ENCODE peak calls at places on chromosomes 12 and 14, in six cellular contexts. One of them, this sample, is unnamed.
A peak's percentile ranks its signal among the peaks of the same experiment; 100 is the strongest.

GRCh38 chr14:103973354-103973753 is 31.0 kb upstream of the RD3L start:
- DNase-seq in Panc1: no peak
- DNase-seq in stomach: no peak
- DNase-seq in suprapubic skin: no peak
- DNase-seq in HCT116: no peak
- DNase-seq in endothelial cell of umbilical vein: no peak
- DNase-seq in this sample: no peak

GRCh38 chr12:99386907-99387306 is 260.6 kb upstream of the GARIN6 start:
- DNase-seq in HCT116: peak; percentile 28
- DNase-seq in Panc1: no peak
- DNase-seq in stomach: no peak
- DNase-seq in suprapubic skin: no peak
- DNase-seq in endothelial cell of umbilical vein: no peak
- DNase-seq in this sample: no peak

GRCh38 chr12:64560395-64561301 is 49.6 kb upstream of the RASSF3 start:
- DNase-seq in suprapubic skin: no peak
- DNase-seq in endothelial cell of umbilical vein: peak; percentile 69
- DNase-seq in Panc1: peak; percentile 67
- DNase-seq in HCT116: peak; percentile 8
- DNase-seq in stomach: no peak
- DNase-seq in this sample: no peak

GRCh38 chr12:92503977-92504966 is 198.5 kb upstream of the PLEKHG7 start:
- DNase-seq in endothelial cell of umbilical vein: no peak
- DNase-seq in HCT116: no peak
- DNase-seq in suprapubic skin: no peak
- DNase-seq in Panc1: no peak
- DNase-seq in stomach: peak; percentile 69
- DNase-seq in this sample: no peak

GRCh38 chr12:92921877-92922276 is 7.2 kb downstream of the EEA1 start:
- DNase-seq in endothelial cell of umbilical vein: no peak
- DNase-seq in stomach: no peak
- DNase-seq in suprapubic skin: no peak
- DNase-seq in HCT116: no peak
- DNase-seq in Panc1: no peak
- DNase-seq in this sample: no peak

GRCh38 chr12:115455268-115455681 is 771.3 kb upstream of the TBX3 start:
- DNase-seq in Panc1: no peak
- DNase-seq in suprapubic skin: no peak
- DNase-seq in stomach: no peak
- DNase-seq in HCT116: no peak
- DNase-seq in endothelial cell of umbilical vein: no peak
- DNase-seq in this sample: no peak

GRCh38 chr14:37599527-37600368 is 4.3 kb downstream of the TTC6 start:
- DNase-seq in suprapubic skin: no peak
- DNase-seq in stomach: no peak
- DNase-seq in endothelial cell of umbilical vein: no peak
- DNase-seq in HCT116: no peak
- DNase-seq in Panc1: no peak
- DNase-seq in this sample: no peak

GRCh38 chr12:125203145-125203765 is 138.0 kb downstream of the AACS start:
- DNase-seq in suprapubic skin: no peak
- DNase-seq in HCT116: no peak
- DNase-seq in endothelial cell of umbilical vein: peak; percentile 8
- DNase-seq in stomach: no peak
- DNase-seq in Panc1: no peak
- DNase-seq in this sample: no peak

GRCh38 chr12:100896192-100896591 is 101.6 kb downstream of the ANO4 start:
- DNase-seq in stomach: no peak
- DNase-seq in HCT116: no peak
- DNase-seq in suprapubic skin: no peak
- DNase-seq in Panc1: no peak
- DNase-seq in endothelial cell of umbilical vein: no peak
- DNase-seq in this sample: no peak

GRCh38 chr14:76872796-76873432 is 46.7 kb downstream of the LRRC74A start:
- DNase-seq in stomach: peak; percentile 67
- DNase-seq in Panc1: peak; percentile 27
- DNase-seq in HCT116: no peak
- DNase-seq in suprapubic skin: no peak
- DNase-seq in endothelial cell of umbilical vein: peak; percentile 41
- DNase-seq in this sample: peak; percentile 89

GRCh38 chr12:34405286-34406227 is 383.3 kb downstream of the ALG10 start:
- DNase-seq in suprapubic skin: peak; percentile 38
- DNase-seq in endothelial cell of umbilical vein: no peak
- DNase-seq in stomach: no peak
- DNase-seq in Panc1: no peak
- DNase-seq in HCT116: no peak
- DNase-seq in this sample: peak; percentile 54

GRCh38 chr12:70638639-70639349 is 1.6 kb upstream of the PTPRB start:
- DNase-seq in stomach: no peak
- DNase-seq in suprapubic skin: no peak
- DNase-seq in endothelial cell of umbilical vein: peak; percentile 54
- DNase-seq in HCT116: no peak
- DNase-seq in Panc1: no peak
- DNase-seq in this sample: no peak

GRCh38 chr12:76155157-76155556 is 70.7 kb upstream of the NAP1L1 start:
- DNase-seq in HCT116: no peak
- DNase-seq in stomach: no peak
- DNase-seq in suprapubic skin: no peak
- DNase-seq in endothelial cell of umbilical vein: no peak
- DNase-seq in Panc1: no peak
- DNase-seq in this sample: no peak

GRCh38 chr12:30026621-30027234 is 243.0 kb upstream of the TMTC1 start:
- DNase-seq in HCT116: no peak
- DNase-seq in stomach: no peak
- DNase-seq in endothelial cell of umbilical vein: peak; percentile 95
- DNase-seq in suprapubic skin: no peak
- DNase-seq in Panc1: no peak
- DNase-seq in this sample: no peak

GRCh38 chr14:34012978-34013713 is 62.3 kb upstream of the EGLN3 start:
- DNase-seq in suprapubic skin: no peak
- DNase-seq in endothelial cell of umbilical vein: no peak
- DNase-seq in Panc1: no peak
- DNase-seq in HCT116: no peak
- DNase-seq in stomach: no peak
- DNase-seq in this sample: no peak

GRCh38 chr14:26081043-26081442 is 516.8 kb downstream of the NOVA1 start:
- DNase-seq in endothelial cell of umbilical vein: no peak
- DNase-seq in stomach: no peak
- DNase-seq in suprapubic skin: no peak
- DNase-seq in HCT116: no peak
- DNase-seq in Panc1: no peak
- DNase-seq in this sample: no peak

GRCh38 chr12:123243851-123244250 is 10.6 kb downstream of the MTRFR start:
- DNase-seq in endothelial cell of umbilical vein: no peak
- DNase-seq in stomach: no peak
- DNase-seq in Panc1: no peak
- DNase-seq in HCT116: no peak
- DNase-seq in suprapubic skin: no peak
- DNase-seq in this sample: no peak

GRCh38 chr12:101604132-101604531 is 9.4 kb downstream of the MYBPC1 start:
- DNase-seq in suprapubic skin: no peak
- DNase-seq in stomach: no peak
- DNase-seq in Panc1: no peak
- DNase-seq in endothelial cell of umbilical vein: no peak
- DNase-seq in HCT116: no peak
- DNase-seq in this sample: no peak

GRCh38 chr12:77190022-77190421 is 124.7 kb upstream of the E2F7 start:
- DNase-seq in Panc1: no peak
- DNase-seq in stomach: no peak
- DNase-seq in HCT116: no peak
- DNase-seq in endothelial cell of umbilical vein: no peak
- DNase-seq in suprapubic skin: no peak
- DNase-seq in this sample: no peak
- TF ChIP-seq POLR2AphosphoS5 in Panc1: no peak
- TF ChIP-seq POLR2AphosphoS5 in stomach: no peak
- TF ChIP-seq POLR2AphosphoS5 in HCT116: no peak
- TF ChIP-seq POLR2AphosphoS5 in endothelial cell of umbilical vein: no peak
- TF ChIP-seq POLR2AphosphoS5 in suprapubic skin: no peak
- TF ChIP-seq POLR2AphosphoS5 in this sample: no peak

DNA sequence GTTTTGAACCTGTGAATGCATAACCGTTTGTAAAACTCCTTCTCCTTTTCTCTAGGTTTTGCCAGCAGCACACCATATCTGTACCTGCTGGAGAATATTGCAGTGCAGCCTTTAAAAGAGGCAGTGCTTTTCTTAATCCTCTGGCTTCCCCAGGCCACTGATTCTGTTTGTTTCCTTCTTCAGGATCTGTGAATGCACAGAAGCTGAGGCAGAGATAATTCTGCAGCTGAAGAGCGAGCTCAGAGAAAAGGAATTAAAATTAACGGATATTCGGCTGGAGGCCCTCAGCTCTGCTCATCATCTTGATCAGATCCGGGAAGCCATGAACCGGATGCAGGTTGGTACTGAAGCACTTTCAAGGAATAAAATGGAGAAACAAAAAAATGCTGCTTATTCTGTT is 348.7 kb downstream of the NAV3 start:
- DNase-seq in HCT116: no peak
- DNase-seq in Panc1: no peak
- DNase-seq in stomach: no peak
- DNase-seq in suprapubic skin: no peak
- DNase-seq in endothelial cell of umbilical vein: no peak
- DNase-seq in this sample: no peak
- H3K4me3 ChIP-seq in HCT116: no peak overlapping the region
- H3K4me3 ChIP-seq in Panc1: no peak overlapping the region
- H3K4me3 ChIP-seq in stomach: no peak overlapping the region
- H3K4me3 ChIP-seq in suprapubic skin: no peak overlapping the region
- H3K4me3 ChIP-seq in endothelial cell of umbilical vein: no peak overlapping the region
- H3K4me3 ChIP-seq in this sample: no peak overlapping the region

GRCh38 chr12:45269407-45269741 is 53.5 kb downstream of the ANO6 start:
- DNase-seq in stomach: no peak
- DNase-seq in Panc1: no peak
- DNase-seq in endothelial cell of umbilical vein: no peak
- DNase-seq in suprapubic skin: no peak
- DNase-seq in HCT116: no peak
- DNase-seq in this sample: no peak
- H3K4me1 ChIP-seq in stomach: peaks cover 49% of the 10 kb centered on the region
- H3K4me1 ChIP-seq in Panc1: peaks cover 39% of the 10 kb centered on the region
- H3K4me1 ChIP-seq in endothelial cell of umbilical vein: peaks cover 50% of the 10 kb centered on the region
- H3K4me1 ChIP-seq in suprapubic skin: peaks cover 20% of the 10 kb centered on the region
- H3K4me1 ChIP-seq in HCT116: peaks cover 36% of the 10 kb centered on the region
- H3K4me1 ChIP-seq in this sample: peaks cover 14% of the 10 kb centered on the region

GRCh38 chr12:16112626-16113560 is 164.6 kb downstream of the SLC15A5 start:
- DNase-seq in stomach: no peak
- DNase-seq in HCT116: no peak
- DNase-seq in suprapubic skin: no peak
- DNase-seq in endothelial cell of umbilical vein: no peak
- DNase-seq in Panc1: no peak
- DNase-seq in this sample: no peak
- TF ChIP-seq POLR2AphosphoS5 in stomach: no peak
- TF ChIP-seq POLR2AphosphoS5 in HCT116: no peak
- TF ChIP-seq POLR2AphosphoS5 in suprapubic skin: no peak
- TF ChIP-seq POLR2AphosphoS5 in endothelial cell of umbilical vein: no peak
- TF ChIP-seq POLR2AphosphoS5 in Panc1: no peak
- TF ChIP-seq POLR2AphosphoS5 in this sample: no peak

DNA sequence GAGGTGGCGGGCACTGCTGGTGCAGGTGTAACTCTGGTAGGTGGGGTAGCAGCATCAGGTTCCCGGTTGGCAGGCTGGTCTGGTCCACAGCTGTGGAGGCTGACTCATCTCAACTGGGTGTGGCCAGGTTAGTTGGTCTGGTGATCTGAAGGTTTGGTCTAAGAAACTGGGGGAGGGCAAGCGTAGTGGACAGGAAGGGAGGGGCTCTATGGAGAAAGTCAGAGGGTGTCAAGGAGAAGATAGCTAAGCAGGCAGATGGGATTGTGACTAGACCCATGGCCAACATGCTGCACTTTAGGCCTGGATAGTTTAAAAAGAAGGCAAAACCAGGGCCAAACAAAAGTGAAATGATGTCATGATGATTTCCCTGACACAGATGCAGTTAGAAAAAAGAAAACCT is 7.9 kb downstream of the TRIM9 start:
- DNase-seq in stomach: no peak
- DNase-seq in Panc1: no peak
- DNase-seq in endothelial cell of umbilical vein: no peak
- DNase-seq in suprapubic skin: no peak
- DNase-seq in HCT116: peak; percentile 72
- DNase-seq in this sample: no peak
- H3K4me3 ChIP-seq in stomach: no peak overlapping the region
- H3K4me3 ChIP-seq in Panc1: no peak overlapping the region
- H3K4me3 ChIP-seq in endothelial cell of umbilical vein: no peak overlapping the region
- H3K4me3 ChIP-seq in suprapubic skin: no peak overlapping the region
- H3K4me3 ChIP-seq in HCT116: no peak overlapping the region
- H3K4me3 ChIP-seq in this sample: no peak overlapping the region

DNA sequence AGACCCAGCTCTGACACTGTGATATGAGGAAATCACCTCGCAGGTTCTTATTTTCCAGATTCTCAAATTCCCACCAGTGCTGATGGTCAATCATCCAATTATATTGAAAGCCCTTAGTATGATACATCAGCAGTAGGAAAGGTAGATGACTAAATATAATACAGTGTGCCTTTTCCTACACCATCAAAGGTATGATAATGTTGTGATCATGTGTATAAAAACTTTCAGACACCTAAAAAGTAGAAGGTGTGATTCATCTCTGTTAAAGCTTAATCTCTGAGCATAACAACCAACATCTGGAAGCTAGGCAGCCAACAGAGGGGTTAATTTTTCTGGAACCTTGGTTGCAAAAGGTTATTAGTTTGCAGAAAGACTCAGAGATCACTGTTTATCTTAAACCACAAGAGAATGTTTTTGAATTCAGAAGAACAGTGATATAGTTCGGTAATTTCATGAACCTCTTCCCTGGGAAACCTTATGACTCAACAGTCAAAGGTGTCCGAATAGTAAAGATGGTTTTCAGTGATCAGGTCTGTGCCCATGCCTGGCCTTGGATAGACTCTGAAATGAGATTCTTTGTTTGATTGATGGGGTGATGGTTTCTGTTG is 122.5 kb downstream of the ETV6 start:
- DNase-seq in Panc1: no peak
- DNase-seq in suprapubic skin: no peak
- DNase-seq in HCT116: no peak
- DNase-seq in stomach: no peak
- DNase-seq in endothelial cell of umbilical vein: no peak
- DNase-seq in this sample: no peak
- H3K4me1 ChIP-seq in Panc1: no peaks in the 10 kb centered on the region
- H3K4me1 ChIP-seq in suprapubic skin: peaks cover 11% of the 10 kb centered on the region
- H3K4me1 ChIP-seq in HCT116: no peaks in the 10 kb centered on the region
- H3K4me1 ChIP-seq in stomach: peaks cover 82% of the 10 kb centered on the region
- H3K4me1 ChIP-seq in endothelial cell of umbilical vein: peaks cover 14% of the 10 kb centered on the region
- H3K4me1 ChIP-seq in this sample: peaks cover 37% of the 10 kb centered on the region

GRCh38 chr12:57516617-57517153 is 3.6 kb downstream of the DDIT3 start:
- DNase-seq in endothelial cell of umbilical vein: no peak
- DNase-seq in suprapubic skin: no peak
- DNase-seq in HCT116: no peak
- DNase-seq in stomach: no peak
- DNase-seq in Panc1: no peak
- DNase-seq in this sample: no peak
- TF ChIP-seq POLR2AphosphoS5 in endothelial cell of umbilical vein: no peak
- TF ChIP-seq POLR2AphosphoS5 in suprapubic skin: no peak
- TF ChIP-seq POLR2AphosphoS5 in HCT116: peak; percentile 80
- TF ChIP-seq POLR2AphosphoS5 in stomach: no peak
- TF ChIP-seq POLR2AphosphoS5 in Panc1: peak; percentile 60
- TF ChIP-seq POLR2AphosphoS5 in this sample: no peak

GRCh38 chr14:80211143-80212024 is at the start of gene DIO2:
- DNase-seq in suprapubic skin: peak; percentile 66
- DNase-seq in stomach: no peak
- DNase-seq in HCT116: no peak
- DNase-seq in Panc1: no peak
- DNase-seq in endothelial cell of umbilical vein: peak; percentile 3
- DNase-seq in this sample: no peak
- H3K4me3 ChIP-seq in suprapubic skin: peak within 1 kb of the TSS; percentile 23
- H3K4me3 ChIP-seq in stomach: peak within 1 kb of the TSS; percentile 3
- H3K4me3 ChIP-seq in HCT116: no peak within 1 kb of the TSS
- H3K4me3 ChIP-seq in Panc1: peak within 1 kb of the TSS; percentile 21
- H3K4me3 ChIP-seq in endothelial cell of umbilical vein: no peak within 1 kb of the TSS
- H3K4me3 ChIP-seq in this sample: no peak within 1 kb of the TSS

This sample was measured in spleen.